ENCODE peak calls at places on chromosome 10, in seven cellular contexts. Y is upper lobe of right lung, P is NCI-H1092 treated with DMSO at 0.1 percent for 48 hours, V is brain pericyte, G is PC-3, M is HFFc6, S is AG09319. U is an unnamed sample.

GRCh38 chr10:132111121-132111731 is 45.5 kb downstream of the JAKMIP3 start:
- DNase-seq in Y (no peak), M (no peak), V (no peak), S (no peak), G (no peak), P (no peak), U (no peak)

GRCh38 chr10:47008769-47009168 is 97.5 kb downstream of the PTPN20 start:
- DNase-seq in G (no peak), V (no peak), P (no peak), M (no peak), Y (no peak), S (no peak), U (no peak)

GRCh38 chr10:62657244-62657835 is 147.2 kb upstream of the ADO start:
- DNase-seq in V (no peak), G (no peak), P (no peak), S (no peak), Y (no peak), M (no peak), U (no peak)

GRCh38 chr10:5507649-5508131 is 8.3 kb upstream of the CALML5 start:
- DNase-seq in S (no peak), M (no peak), V (no peak), Y (peak), G (no peak), P (no peak), U (peak)

GRCh38 chr10:44477021-44477420 is 92.1 kb upstream of the CXCL12 start:
- DNase-seq in P (no peak), V (no peak), Y (no peak), G (no peak), S (no peak), M (peak), U (no peak)

GRCh38 chr10:97175586-97175985 is 10.2 kb downstream of the SLIT1 start:
- DNase-seq in V (no peak), M (no peak), Y (peak), P (no peak), S (no peak), G (no peak), U (no peak)

GRCh38 chr10:78332699-78333098 is 299.0 kb downstream of the RPS24 start:
- DNase-seq in P (no peak), G (no peak), V (no peak), Y (no peak), M (no peak), S (no peak), U (no peak)

GRCh38 chr10:9214618-9215017 is 1160.1 kb downstream of the GATA3 start:
- DNase-seq in S (no peak), M (no peak), Y (no peak), G (no peak), V (no peak), P (no peak), U (no peak)

GRCh38 chr10:98302711-98303365 is 34.8 kb upstream of the LOXL4 start:
- DNase-seq in P (no peak), M (no peak), S (no peak), Y (no peak), V (no peak), G (no peak), U (no peak)

GRCh38 chr10:100509241-100509640 is 10.4 kb downstream of the SEC31B start:
- DNase-seq in Y (no peak), M (no peak), P (no peak), S (no peak), G (no peak), V (no peak), U (no peak)

GRCh38 chr10:63761243-63761642 is 240.0 kb downstream of the REEP3 start:
- DNase-seq in Y (no peak), V (no peak), G (no peak), M (no peak), P (no peak), S (no peak), U (no peak)

GRCh38 chr10:123446449-123447156 is 219.6 kb upstream of the GPR26 start:
- DNase-seq in G (no peak), Y (no peak), M (no peak), P (no peak), V (no peak), S (no peak), U (no peak)

GRCh38 chr10:32379314-32379949 is 32.5 kb upstream of the EPC1 start:
- DNase-seq in P (peak), Y (no peak), G (peak), S (peak), M (peak), V (no peak), U (no peak)

GRCh38 chr10:60236869-60237524 is 152.7 kb downstream of the ANK3 start:
- DNase-seq in M (no peak), S (peak), P (no peak), Y (peak), G (no peak), V (no peak), U (no peak)

GRCh38 chr10:25231751-25232150 is 57.0 kb downstream of the GPR158 start:
- DNase-seq in V (no peak), M (no peak), G (no peak), P (no peak), Y (no peak), S (no peak), U (no peak)

GRCh38 chr10:126921974-126922525 is 16.8 kb downstream of the DOCK1 start:
- DNase-seq in M (peak), V (no peak), G (no peak), Y (no peak), S (no peak), P (no peak), U (no peak)

GRCh38 chr10:98404571-98405396 is 10.2 kb downstream of the PYROXD2 start:
- DNase-seq in P (peak), Y (no peak), V (no peak), G (peak), M (peak), S (no peak), U (no peak)

GRCh38 chr10:21989453-21990154 is 13.9 kb downstream of the DNAJC1 start:
- DNase-seq in P (peak), V (no peak), G (peak), M (peak), Y (peak), S (peak), U (no peak)

GRCh38 chr10:28722065-28722803 is 44.9 kb downstream of the BAMBI start:
- DNase-seq in G (peak), V (no peak), Y (peak), S (no peak), P (peak), M (no peak), U (peak)